ENCODE peak calls at places on chromosomes 7 and 10, in six cellular contexts. One of them, this sample, is unnamed.

GRCh38 chr7:108581655-108582491 is 12.2 kb downstream of the DNAJB9 start:
- DNase-seq in mesendoderm: peak; percentile 88
- DNase-seq in cardiac fibroblast: peak; percentile 47
- DNase-seq in central memory CD4-positive, alpha-beta T cell: no peak
- DNase-seq in T follicular helper cell: no peak
- DNase-seq in iPS-NIHi11: peak; percentile 53
- DNase-seq in this sample: peak; percentile 56

GRCh38 chr10:77320852-77321496 is 316.6 kb downstream of the KCNMA1 start:
- DNase-seq in mesendoderm: no peak
- DNase-seq in cardiac fibroblast: peak; percentile 15
- DNase-seq in central memory CD4-positive, alpha-beta T cell: no peak
- DNase-seq in T follicular helper cell: no peak
- DNase-seq in iPS-NIHi11: no peak
- DNase-seq in this sample: no peak

GRCh38 chr10:6037422-6037821 is 24.7 kb downstream of the IL2RA start:
- DNase-seq in mesendoderm: no peak
- DNase-seq in cardiac fibroblast: no peak
- DNase-seq in central memory CD4-positive, alpha-beta T cell: no peak
- DNase-seq in T follicular helper cell: no peak
- DNase-seq in iPS-NIHi11: no peak
- DNase-seq in this sample: peak; percentile 23

GRCh38 chr7:83271212-83272099 is 108.8 kb upstream of the PCLO start:
- DNase-seq in mesendoderm: peak; percentile 48
- DNase-seq in cardiac fibroblast: peak; percentile 52
- DNase-seq in central memory CD4-positive, alpha-beta T cell: no peak
- DNase-seq in T follicular helper cell: no peak
- DNase-seq in iPS-NIHi11: peak; percentile 23
- DNase-seq in this sample: peak; percentile 61

GRCh38 chr10:50347394-50347802 is 96.1 kb upstream of the ASAH2 start:
- DNase-seq in mesendoderm: no peak
- DNase-seq in cardiac fibroblast: peak; percentile 22
- DNase-seq in central memory CD4-positive, alpha-beta T cell: no peak
- DNase-seq in T follicular helper cell: no peak
- DNase-seq in iPS-NIHi11: no peak
- DNase-seq in this sample: no peak

GRCh38 chr7:8442814-8443304 is 9.4 kb downstream of the NXPH1 start:
- DNase-seq in mesendoderm: peak; percentile 87
- DNase-seq in cardiac fibroblast: peak; percentile 28
- DNase-seq in central memory CD4-positive, alpha-beta T cell: peak; percentile 19
- DNase-seq in T follicular helper cell: peak; percentile 20
- DNase-seq in iPS-NIHi11: peak; percentile 91
- DNase-seq in this sample: peak; percentile 96

GRCh38 chr7:28128608-28129007 is 52.0 kb downstream of the JAZF1 start:
- DNase-seq in mesendoderm: peak; percentile 16
- DNase-seq in cardiac fibroblast: peak; percentile 67
- DNase-seq in central memory CD4-positive, alpha-beta T cell: no peak
- DNase-seq in T follicular helper cell: no peak
- DNase-seq in iPS-NIHi11: no peak
- DNase-seq in this sample: no peak

GRCh38 chr7:98719396-98719795 is 102.3 kb downstream of the NPTX2 start:
- DNase-seq in mesendoderm: no peak
- DNase-seq in cardiac fibroblast: no peak
- DNase-seq in central memory CD4-positive, alpha-beta T cell: no peak
- DNase-seq in T follicular helper cell: no peak
- DNase-seq in iPS-NIHi11: no peak
- DNase-seq in this sample: no peak